ENCODE peak calls at places on chromosomes 1 and 21, in seven cellular contexts. A, S, Y, O, I, X and B are unnamed samples.

GRCh38 chr1:63411081-63411480 is 43.7 kb downstream of the ALG6 start:
- DNase-seq in A (no peak), S (no peak), Y (no peak), O (no peak), I (no peak), X (no peak), B (no peak)

GRCh38 chr1:97936976-97937375 is 16.1 kb upstream of the DPYD start:
- DNase-seq in A (no peak), S (no peak), Y (no peak), O (no peak), I (no peak), X (no peak), B (no peak)

GRCh38 chr1:28322209-28322608 is 6.6 kb upstream of the MED18 start:
- DNase-seq in A (no peak), S (peak; percentile 56), Y (no peak), O (no peak), I (no peak), X (no peak), B (no peak)

GRCh38 chr1:6342031-6342430 is 51.5 kb downstream of the ACOT7 start:
- DNase-seq in A (no peak), S (peak; percentile 35), Y (no peak), O (peak; percentile 39), I (peak; percentile 27), X (no peak), B (no peak)

GRCh38 chr1:77347646-77348045 is 65.8 kb downstream of the AK5 start:
- DNase-seq in A (no peak), S (peak; percentile 79), Y (no peak), O (no peak), I (peak; percentile 96), X (no peak), B (no peak)

GRCh38 chr1:33348676-33349080 is 27.8 kb upstream of the A3GALT2 start:
- DNase-seq in A (no peak), S (no peak), Y (no peak), O (no peak), I (peak; percentile 46), X (peak; percentile 41), B (no peak)

GRCh38 chr1:183159960-183160359 is 26.1 kb upstream of the LAMC2 start:
- DNase-seq in A (no peak), S (peak; percentile 100), Y (no peak), O (no peak), I (peak; percentile 54), X (no peak), B (no peak)

GRCh38 chr1:151887028-151887427 is 22.3 kb downstream of the THEM4 start:
- DNase-seq in A (no peak), S (peak; percentile 92), Y (no peak), O (no peak), I (peak; percentile 79), X (no peak), B (no peak)

GRCh38 chr1:88985033-88985432 is 7.4 kb downstream of the KYAT3 start:
- DNase-seq in A (no peak), S (peak; percentile 95), Y (no peak), O (no peak), I (peak; percentile 86), X (no peak), B (no peak)

GRCh38 chr1:245217853-245218608 is 63.2 kb downstream of the KIF26B start:
- DNase-seq in A (no peak), S (no peak), Y (no peak), O (no peak), I (no peak), X (no peak), B (no peak)

GRCh38 chr1:29592731-29593130 is 356.4 kb downstream of the PTPRU start:
- DNase-seq in A (no peak), S (no peak), Y (no peak), O (no peak), I (peak; percentile 28), X (no peak), B (peak; percentile 64)

GRCh38 chr1:234564035-234565029 is 45.6 kb downstream of the IRF2BP2 start:
- DNase-seq in A (no peak), S (peak; percentile 100), Y (no peak), O (no peak), I (peak; percentile 89), X (no peak), B (no peak)

GRCh38 chr1:223652436-223652901 is 13.0 kb downstream of the CAPN8 start:
- DNase-seq in A (no peak), S (peak; percentile 77), Y (no peak), O (no peak), I (peak; percentile 10), X (no peak), B (peak; percentile 50)

GRCh38 chr1:18468570-18468969 is 12.2 kb upstream of the KLHDC7A start:
- DNase-seq in A (no peak), S (no peak), Y (no peak), O (no peak), I (no peak), X (no peak), B (no peak)

GRCh38 chr21:36689324-36689723 is 9.6 kb upstream of the SIM2 start:
- DNase-seq in A (no peak), S (no peak), Y (no peak), O (no peak), I (no peak), X (no peak), B (no peak)

GRCh38 chr1:225653463-225654276 is 747 bp upstream of the ENAH start:
- DNase-seq in A (no peak), S (peak; percentile 80), Y (peak; percentile 84), O (peak; percentile 13), I (peak; percentile 89), X (peak; percentile 81), B (peak; percentile 84)

GRCh38 chr1:14778882-14779594 is 180.6 kb downstream of the KAZN start:
- DNase-seq in A (no peak), S (peak; percentile 29), Y (no peak), O (peak; percentile 3), I (peak; percentile 48), X (peak; percentile 20), B (peak; percentile 90)

GRCh38 chr1:71303617-71304041 is 222.8 kb upstream of the ZRANB2 start:
- DNase-seq in A (no peak), S (peak; percentile 75), Y (no peak), O (no peak), I (peak; percentile 17), X (no peak), B (no peak)

GRCh38 chr1:148161252-148161901 is 9.3 kb upstream of the NBPF11 start:
- DNase-seq in A (no peak), S (no peak), Y (no peak), O (no peak), I (no peak), X (no peak), B (peak; percentile 24)

GRCh38 chr1:226987623-226988336 is 47.7 kb downstream of the COQ8A start:
- DNase-seq in A (no peak), S (no peak), Y (no peak), O (no peak), I (no peak), X (no peak), B (peak; percentile 35)

GRCh38 chr1:191206808-191207207 is 729.1 kb upstream of the BRINP3 start:
- DNase-seq in A (no peak), S (peak; percentile 56), Y (no peak), O (no peak), I (no peak), X (no peak), B (no peak)

DNA sequence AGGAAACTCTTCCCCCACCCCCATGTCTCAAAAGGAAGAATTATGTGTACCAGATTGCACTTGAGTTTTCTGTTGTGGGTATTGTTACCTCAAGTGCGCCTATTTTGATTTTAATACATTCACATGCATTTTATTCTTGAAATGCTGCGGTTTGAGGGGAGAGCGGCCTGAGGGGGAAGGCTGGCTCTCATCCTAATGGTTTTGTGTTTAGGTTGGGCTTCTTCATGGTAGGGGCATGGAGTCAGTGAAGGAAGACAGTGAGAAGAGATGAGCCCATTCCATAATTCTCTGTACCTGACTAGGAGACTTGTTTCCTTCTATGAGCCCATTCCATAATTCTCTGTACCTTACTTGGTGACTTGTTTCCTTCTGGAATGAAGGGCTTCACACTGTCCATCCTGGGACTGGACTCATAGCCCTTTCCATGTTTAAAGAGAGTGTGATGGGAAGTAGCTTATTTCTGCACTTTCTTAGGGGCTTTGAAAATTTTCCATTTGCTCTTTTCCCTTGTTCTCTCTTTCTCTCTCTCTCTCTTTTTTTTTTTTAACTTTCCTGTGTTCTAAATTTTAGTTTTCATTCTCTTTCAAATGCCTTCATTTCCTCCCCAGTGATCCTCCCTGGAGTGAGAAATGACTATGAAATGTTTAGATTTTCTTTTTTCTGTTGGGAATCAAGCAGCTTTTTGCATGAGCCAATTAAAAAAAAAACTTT is 1.9 kb downstream of the AK4 start:
- DNase-seq in A (no peak), S (no peak), Y (no peak), O (no peak), I (no peak), X (no peak), B (peak; percentile 41)
- H3K4me3 ChIP-seq in A (no peak overlapping the region), S (peak overlapping the region; percentile 54), Y (peak overlapping the region; percentile 94), O (no peak overlapping the region), I (peak overlapping the region; percentile 82), X (peak overlapping the region; percentile 83), B (peak overlapping the region; percentile 86)

GRCh38 chr1:150577557-150578277 is 1.7 kb downstream of the MCL1 start:
- DNase-seq in A (no peak), S (no peak), Y (no peak), O (no peak), I (peak; percentile 69), X (no peak), B (no peak)

GRCh38 chr1:150575072-150575489 is 4.3 kb downstream of the MCL1 start:
- DNase-seq in A (no peak), S (no peak), Y (no peak), O (no peak), I (peak; percentile 29), X (no peak), B (no peak)

GRCh38 chr1:150576794-150577556 is 2.4 kb downstream of the MCL1 start:
- DNase-seq in A (no peak), S (peak; percentile 44), Y (no peak), O (no peak), I (peak; percentile 69), X (no peak), B (no peak)

GRCh38 chr1:150575518-150576366 is 3.7 kb downstream of the MCL1 start:
- DNase-seq in A (no peak), S (no peak), Y (no peak), O (no peak), I (peak; percentile 62), X (no peak), B (no peak)

GRCh38 chr1:150576367-150576711 is 3.1 kb downstream of the MCL1 start:
- DNase-seq in A (no peak), S (no peak), Y (no peak), O (no peak), I (no peak), X (no peak), B (no peak)
- H3K4me3 ChIP-seq in A (peak overlapping the region; percentile 99), S (peak overlapping the region; percentile 98), Y (peak overlapping the region; percentile 97), O (peak overlapping the region; percentile 93), I (peak overlapping the region; percentile 98), X (peak overlapping the region; percentile 92), B (peak overlapping the region; percentile 99)

GRCh38 chr1:178442925-178443324 is 53.8 kb downstream of the CLEC20A start:
- DNase-seq in A (no peak), S (no peak), Y (no peak), O (no peak), I (no peak), X (no peak), B (no peak)
- H3K4me3 ChIP-seq in A (no peak overlapping the region), S (no peak overlapping the region), Y (no peak overlapping the region), O (no peak overlapping the region), I (no peak overlapping the region), X (no peak overlapping the region), B (no peak overlapping the region)

DNA sequence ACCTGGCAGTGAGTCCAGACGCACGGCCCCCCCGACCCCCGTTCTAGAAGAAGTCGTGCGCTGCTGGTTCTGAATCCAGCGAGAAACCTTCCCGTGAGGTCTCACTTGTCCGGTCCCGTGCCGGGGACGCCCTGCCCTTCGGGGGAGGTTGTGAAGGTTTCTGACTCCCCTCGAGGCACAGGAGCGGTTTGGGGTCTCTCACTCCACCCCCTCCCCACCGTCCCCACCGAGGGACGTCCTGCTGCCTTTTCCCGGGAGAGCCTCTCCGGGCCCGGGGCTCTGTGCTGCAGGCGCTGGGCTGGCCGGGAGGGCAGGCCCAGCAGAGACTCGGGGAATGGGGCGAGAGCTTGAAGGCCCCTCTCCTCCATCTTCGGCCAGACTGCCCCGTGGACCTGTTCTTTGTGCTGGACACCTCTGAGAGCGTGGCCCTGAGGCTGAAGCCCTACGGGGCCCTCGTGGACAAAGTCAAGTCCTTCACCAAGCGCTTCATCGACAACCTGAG is 737 bp downstream of the COL6A1 start:
- DNase-seq in A (no peak), S (no peak), Y (peak; percentile 30), O (no peak), I (peak; percentile 55), X (peak; percentile 39), B (peak; percentile 78)
- H3K4me3 ChIP-seq in A (no peak overlapping the region), S (no peak overlapping the region), Y (peak overlapping the region; percentile 97), O (no peak overlapping the region), I (peak overlapping the region; percentile 90), X (peak overlapping the region; percentile 93), B (peak overlapping the region; percentile 75)